ENCODE peak calls at places on chromosomes 4 and X, in seven cellular contexts. One of them, this sample, is unnamed.

GRCh38 chr4:91116861-91117260 is 989.7 kb downstream of the CCSER1 start:
- DNase-seq in H1: no peak
- DNase-seq in HepG2: no peak
- DNase-seq in K562: no peak
- DNase-seq in SK-N-SH: peak; percentile 15
- DNase-seq in HCT116: peak; percentile 12
- DNase-seq in GM12878: no peak
- DNase-seq in this sample: peak; percentile 34

GRCh38 chrX:16319929-16320328 is 152.6 kb downstream of the MAGEB17 start:
- DNase-seq in HepG2: no peak
- DNase-seq in H1: no peak
- DNase-seq in HCT116: no peak
- DNase-seq in GM12878: no peak
- DNase-seq in K562: no peak
- DNase-seq in SK-N-SH: no peak
- DNase-seq in this sample: no peak

GRCh38 chr4:5924466-5925125 is 31.7 kb upstream of the CRMP1 start:
- DNase-seq in HepG2: no peak
- DNase-seq in SK-N-SH: no peak
- DNase-seq in K562: no peak
- DNase-seq in GM12878: no peak
- DNase-seq in H1: no peak
- DNase-seq in HCT116: no peak
- DNase-seq in this sample: no peak

GRCh38 chrX:153689654-153690465 is 2.1 kb downstream of the SLC6A8 start:
- DNase-seq in SK-N-SH: peak; percentile 69
- DNase-seq in GM12878: no peak
- DNase-seq in HCT116: no peak
- DNase-seq in HepG2: no peak
- DNase-seq in K562: peak; percentile 60
- DNase-seq in H1: no peak
- DNase-seq in this sample: no peak

GRCh38 chr4:182929296-182929695 is 12.1 kb upstream of the DCTD start:
- DNase-seq in H1: no peak
- DNase-seq in HCT116: no peak
- DNase-seq in SK-N-SH: no peak
- DNase-seq in HepG2: peak; percentile 39
- DNase-seq in GM12878: no peak
- DNase-seq in K562: no peak
- DNase-seq in this sample: no peak

GRCh38 chrX:100999451-100999850 is 29.9 kb downstream of the ARL13A start:
- DNase-seq in SK-N-SH: no peak
- DNase-seq in HCT116: no peak
- DNase-seq in HepG2: no peak
- DNase-seq in K562: no peak
- DNase-seq in GM12878: no peak
- DNase-seq in H1: no peak
- DNase-seq in this sample: no peak

GRCh38 chrX:150503898-150504219 is 64.6 kb upstream of the MTM1 start:
- DNase-seq in GM12878: no peak
- DNase-seq in HepG2: no peak
- DNase-seq in SK-N-SH: no peak
- DNase-seq in H1: no peak
- DNase-seq in HCT116: no peak
- DNase-seq in K562: no peak
- DNase-seq in this sample: no peak

GRCh38 chrX:153310901-153311300 is 10.7 kb downstream of the PNMA6F start:
- DNase-seq in HCT116: no peak
- DNase-seq in HepG2: no peak
- DNase-seq in GM12878: no peak
- DNase-seq in H1: no peak
- DNase-seq in K562: no peak
- DNase-seq in SK-N-SH: no peak
- DNase-seq in this sample: no peak

GRCh38 chrX:151359931-151360871 is 36.8 kb upstream of the VMA21 start:
- DNase-seq in H1: no peak
- DNase-seq in K562: peak; percentile 8
- DNase-seq in GM12878: no peak
- DNase-seq in SK-N-SH: peak; percentile 55
- DNase-seq in HepG2: peak; percentile 0
- DNase-seq in HCT116: no peak
- DNase-seq in this sample: no peak

GRCh38 chr4:103994059-103994458 is 274.3 kb upstream of the TACR3 start:
- DNase-seq in HepG2: peak; percentile 10
- DNase-seq in SK-N-SH: no peak
- DNase-seq in GM12878: no peak
- DNase-seq in HCT116: peak; percentile 55
- DNase-seq in H1: no peak
- DNase-seq in K562: no peak
- DNase-seq in this sample: peak; percentile 65

GRCh38 chr4:64774626-64775025 is 365.4 kb upstream of the TECRL start:
- DNase-seq in HepG2: no peak
- DNase-seq in K562: no peak
- DNase-seq in HCT116: no peak
- DNase-seq in H1: no peak
- DNase-seq in GM12878: no peak
- DNase-seq in SK-N-SH: no peak
- DNase-seq in this sample: no peak

GRCh38 chr4:69025191-69025998 is 70.9 kb upstream of the UGT2B7 start:
- DNase-seq in HCT116: peak; percentile 2
- DNase-seq in H1: peak; percentile 29
- DNase-seq in GM12878: no peak
- DNase-seq in SK-N-SH: no peak
- DNase-seq in K562: peak; percentile 8
- DNase-seq in HepG2: peak; percentile 68
- DNase-seq in this sample: no peak

GRCh38 chr4:169620846-169621228 is 459 bp downstream of the CLCN3 start:
- DNase-seq in H1: no peak
- DNase-seq in HepG2: peak; percentile 16
- DNase-seq in K562: no peak
- DNase-seq in GM12878: no peak
- DNase-seq in SK-N-SH: peak; percentile 27
- DNase-seq in HCT116: no peak
- DNase-seq in this sample: peak; percentile 34

GRCh38 chr4:84722720-84723119 is 139.8 kb downstream of the CDS1 start:
- DNase-seq in H1: no peak
- DNase-seq in HCT116: no peak
- DNase-seq in SK-N-SH: no peak
- DNase-seq in K562: no peak
- DNase-seq in GM12878: no peak
- DNase-seq in HepG2: no peak
- DNase-seq in this sample: no peak

GRCh38 chr4:56787380-56787779 is 34.1 kb downstream of the SPINK2 start:
- DNase-seq in GM12878: no peak
- DNase-seq in H1: no peak
- DNase-seq in HepG2: no peak
- DNase-seq in K562: no peak
- DNase-seq in HCT116: no peak
- DNase-seq in SK-N-SH: no peak
- DNase-seq in this sample: no peak

GRCh38 chr4:181308476-181309170 is 934.6 kb upstream of the TENM3 start:
- DNase-seq in K562: no peak
- DNase-seq in HCT116: no peak
- DNase-seq in GM12878: no peak
- DNase-seq in SK-N-SH: no peak
- DNase-seq in HepG2: no peak
- DNase-seq in H1: no peak
- DNase-seq in this sample: peak; percentile 38

GRCh38 chr4:62913065-62913464 is 1496.2 kb downstream of the TECRL start:
- DNase-seq in K562: no peak
- DNase-seq in H1: no peak
- DNase-seq in SK-N-SH: no peak
- DNase-seq in GM12878: no peak
- DNase-seq in HepG2: no peak
- DNase-seq in HCT116: no peak
- DNase-seq in this sample: no peak

GRCh38 chrX:100677616-100678181 is 33.7 kb downstream of the SRPX2 start:
- DNase-seq in H1: no peak
- DNase-seq in SK-N-SH: no peak
- DNase-seq in K562: no peak
- DNase-seq in HepG2: no peak
- DNase-seq in GM12878: no peak
- DNase-seq in HCT116: no peak
- DNase-seq in this sample: no peak

GRCh38 chrX:49041683-49042529 is 1.3 kb downstream of the TFE3 start:
- DNase-seq in GM12878: no peak
- DNase-seq in SK-N-SH: peak; percentile 29
- DNase-seq in H1: no peak
- DNase-seq in HCT116: no peak
- DNase-seq in HepG2: no peak
- DNase-seq in K562: peak; percentile 14
- DNase-seq in this sample: peak; percentile 37

GRCh38 chr4:167985565-167985964 is 106.8 kb upstream of the ANXA10 start:
- DNase-seq in HCT116: no peak
- DNase-seq in K562: no peak
- DNase-seq in HepG2: no peak
- DNase-seq in GM12878: no peak
- DNase-seq in SK-N-SH: no peak
- DNase-seq in H1: no peak
- DNase-seq in this sample: no peak

GRCh38 chr4:101218346-101218745 is 129.0 kb downstream of the PPP3CA start:
- DNase-seq in H1: no peak
- DNase-seq in HCT116: no peak
- DNase-seq in GM12878: no peak
- DNase-seq in K562: no peak
- DNase-seq in SK-N-SH: no peak
- DNase-seq in HepG2: no peak
- DNase-seq in this sample: no peak
- TF ChIP-seq JUND in H1: no peak
- TF ChIP-seq JUND in HCT116: no peak
- TF ChIP-seq JUND in GM12878: no peak
- TF ChIP-seq JUND in K562: no peak
- TF ChIP-seq JUND in SK-N-SH: no peak
- TF ChIP-seq JUND in HepG2: no peak
- TF ChIP-seq JUND in this sample: no peak

GRCh38 chrX:46967547-46967946 is 55.3 kb downstream of the JADE3 start:
- DNase-seq in H1: no peak
- DNase-seq in GM12878: peak; percentile 56
- DNase-seq in K562: no peak
- DNase-seq in HepG2: no peak
- DNase-seq in SK-N-SH: no peak
- DNase-seq in HCT116: no peak
- DNase-seq in this sample: no peak
- TF ChIP-seq JUND in H1: no peak
- TF ChIP-seq JUND in GM12878: peak; percentile 68
- TF ChIP-seq JUND in K562: no peak
- TF ChIP-seq JUND in HepG2: no peak
- TF ChIP-seq JUND in SK-N-SH: no peak
- TF ChIP-seq JUND in HCT116: no peak
- TF ChIP-seq JUND in this sample: no peak

DNA sequence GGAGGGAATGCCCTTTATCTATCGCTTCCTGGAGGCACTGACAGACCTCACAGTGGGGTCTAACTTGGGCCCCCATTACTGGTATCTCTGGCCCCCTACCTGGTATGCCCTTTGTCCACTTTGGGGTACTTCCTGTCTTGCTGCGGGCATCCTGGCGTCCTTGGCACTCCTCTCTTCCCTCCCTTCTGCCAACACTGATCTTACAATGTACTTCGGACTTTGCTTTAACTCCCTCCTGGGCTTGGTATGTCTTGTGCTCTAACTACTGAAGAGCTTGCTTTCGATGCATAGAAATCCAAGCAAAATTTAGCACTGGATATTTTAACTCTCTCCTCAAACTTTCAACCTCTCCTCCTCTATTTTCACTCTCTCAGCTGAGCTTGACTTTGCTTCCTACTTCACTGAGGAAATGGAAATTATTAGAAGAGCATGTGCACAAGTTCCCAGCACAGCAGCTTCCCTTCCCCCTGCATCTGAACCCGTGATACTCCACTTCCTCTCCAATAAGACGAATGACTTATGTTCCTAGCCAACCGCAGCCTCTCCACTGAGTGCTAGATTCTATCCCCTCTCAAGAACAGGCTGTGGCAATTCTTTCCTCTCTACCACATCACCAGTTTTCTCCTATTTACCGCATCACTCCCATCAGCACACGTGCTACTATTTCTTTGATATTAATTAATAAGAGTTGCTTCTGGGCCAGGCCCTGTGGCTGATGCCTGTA is 52.9 kb downstream of the SUPT20HL2 start:
- DNase-seq in HepG2: no peak
- DNase-seq in GM12878: no peak
- DNase-seq in HCT116: no peak
- DNase-seq in SK-N-SH: no peak
- DNase-seq in K562: no peak
- DNase-seq in H1: no peak
- DNase-seq in this sample: no peak
- TF ChIP-seq JUND in HepG2: no peak
- TF ChIP-seq JUND in GM12878: no peak
- TF ChIP-seq JUND in HCT116: no peak
- TF ChIP-seq JUND in SK-N-SH: no peak
- TF ChIP-seq JUND in K562: no peak
- TF ChIP-seq JUND in H1: no peak
- TF ChIP-seq JUND in this sample: no peak

GRCh38 chr4:3485011-3485881 is 22.1 kb downstream of the DOK7 start:
- DNase-seq in HCT116: no peak
- DNase-seq in SK-N-SH: no peak
- DNase-seq in K562: no peak
- DNase-seq in GM12878: no peak
- DNase-seq in HepG2: no peak
- DNase-seq in H1: no peak
- DNase-seq in this sample: no peak
- TF ChIP-seq JUND in HCT116: no peak
- TF ChIP-seq JUND in SK-N-SH: no peak
- TF ChIP-seq JUND in K562: no peak
- TF ChIP-seq JUND in GM12878: no peak
- TF ChIP-seq JUND in HepG2: no peak
- TF ChIP-seq JUND in H1: no peak
- TF ChIP-seq JUND in this sample: no peak

GRCh38 chr4:184942447-184943425 is 75.6 kb upstream of the HELT start:
- DNase-seq in SK-N-SH: no peak
- DNase-seq in HCT116: no peak
- DNase-seq in GM12878: no peak
- DNase-seq in K562: no peak
- DNase-seq in H1: no peak
- DNase-seq in HepG2: no peak
- DNase-seq in this sample: peak; percentile 20

GRCh38 chr4:184940500-184940899 is 77.8 kb upstream of the HELT start:
- DNase-seq in HCT116: no peak
- DNase-seq in HepG2: no peak
- DNase-seq in GM12878: no peak
- DNase-seq in H1: no peak
- DNase-seq in SK-N-SH: no peak
- DNase-seq in K562: no peak
- DNase-seq in this sample: no peak

GRCh38 chr4:184938871-184939270 is 79.4 kb upstream of the HELT start:
- DNase-seq in SK-N-SH: no peak
- DNase-seq in HCT116: no peak
- DNase-seq in K562: no peak
- DNase-seq in GM12878: no peak
- DNase-seq in H1: no peak
- DNase-seq in HepG2: no peak
- DNase-seq in this sample: no peak

GRCh38 chr4:184939978-184940377 is 78.3 kb upstream of the HELT start:
- DNase-seq in H1: no peak
- DNase-seq in GM12878: no peak
- DNase-seq in HCT116: no peak
- DNase-seq in SK-N-SH: no peak
- DNase-seq in K562: no peak
- DNase-seq in HepG2: no peak
- DNase-seq in this sample: no peak

GRCh38 chr4:184941671-184942070 is 76.6 kb upstream of the HELT start:
- DNase-seq in HCT116: no peak
- DNase-seq in H1: no peak
- DNase-seq in K562: no peak
- DNase-seq in HepG2: no peak
- DNase-seq in GM12878: no peak
- DNase-seq in SK-N-SH: no peak
- DNase-seq in this sample: no peak
- TF ChIP-seq JUND in HCT116: no peak
- TF ChIP-seq JUND in H1: no peak
- TF ChIP-seq JUND in K562: no peak
- TF ChIP-seq JUND in HepG2: no peak
- TF ChIP-seq JUND in GM12878: no peak
- TF ChIP-seq JUND in SK-N-SH: no peak
- TF ChIP-seq JUND in this sample: no peak